ENCODE peak calls at places on chromosomes 6 and 20, in five cellular contexts. S, E, M, B and Y are unnamed samples.

GRCh38 chr6:53603381-53604121 is 58.6 kb upstream of the GCLC start:
- DNase-seq in E (peak), S (no peak), M (no peak), B (no peak), Y (no peak)

GRCh38 chr6:6003334-6004146 is 3.2 kb downstream of the NRN1 start:
- DNase-seq in B (no peak), S (no peak), E (no peak), M (peak), Y (no peak)

GRCh38 chr6:9025796-9026195 is 590.5 kb upstream of the SLC35B3 start:
- DNase-seq in E (no peak), B (no peak), S (no peak), M (no peak), Y (no peak)

GRCh38 chr20:14992961-14993360 is 655.5 kb upstream of the FLRT3 start:
- DNase-seq in S (no peak), E (no peak), B (no peak), M (no peak), Y (no peak)

GRCh38 chr6:135537782-135538301 is 40.3 kb upstream of the AHI1 start:
- DNase-seq in E (peak), S (peak), B (no peak), M (no peak), Y (peak)

GRCh38 chr20:62352402-62353288 is 14.5 kb downstream of the LAMA5 start:
- DNase-seq in S (no peak), B (no peak), M (no peak), E (no peak), Y (no peak)

GRCh38 chr6:74631558-74631957 is 574.3 kb downstream of the COL12A1 start:
- DNase-seq in M (no peak), E (peak), S (no peak), B (no peak), Y (peak)

GRCh38 chr20:44836596-44837120 is 26.3 kb upstream of the RIMS4 start:
- DNase-seq in S (no peak), E (no peak), B (no peak), M (no peak), Y (no peak)

GRCh38 chr20:36391456-36391855 is 85.3 kb downstream of the DLGAP4 start:
- DNase-seq in S (no peak), M (peak), E (no peak), B (no peak), Y (peak)

GRCh38 chr20:61623451-61623850 is 371.4 kb downstream of the CDH4 start:
- DNase-seq in M (no peak), B (no peak), E (no peak), S (no peak), Y (no peak)

GRCh38 chr6:16019462-16019861 is 109.4 kb upstream of the MYLIP start:
- DNase-seq in E (no peak), S (no peak), B (no peak), M (no peak), Y (no peak)

GRCh38 chr20:25146976-25147375 is 48.5 kb upstream of the ENTPD6 start:
- DNase-seq in S (no peak), E (no peak), B (no peak), M (no peak), Y (no peak)

GRCh38 chr6:33277663-33278391 is 904 bp downstream of the B3GALT4 start:
- DNase-seq in B (no peak), E (no peak), S (no peak), M (peak), Y (no peak)

GRCh38 chr6:42279966-42280629 is 62.4 kb upstream of the MRPS10 start:
- DNase-seq in S (no peak), M (no peak), E (peak), B (no peak), Y (no peak)

GRCh38 chr20:52003976-52004375 is 187.6 kb downstream of the ZFP64 start:
- DNase-seq in B (no peak), S (no peak), E (no peak), M (peak), Y (no peak)

GRCh38 chr20:13684566-13685222 is 46.0 kb upstream of the TASP1 start:
- DNase-seq in S (no peak), M (no peak), E (no peak), B (no peak), Y (no peak)

GRCh38 chr6:67493682-67494081 is 1141.4 kb upstream of the ADGRB3 start:
- DNase-seq in M (no peak), S (no peak), E (no peak), B (no peak), Y (no peak)

GRCh38 chr6:108945686-108946158 is 97.5 kb downstream of the ARMC2 start:
- DNase-seq in E (no peak), B (no peak), M (no peak), S (no peak), Y (no peak)

GRCh38 chr6:145548941-145549652 is 186.2 kb downstream of the EPM2A start:
- DNase-seq in E (peak), S (no peak), B (no peak), M (no peak), Y (no peak)

GRCh38 chr6:29975561-29975907 is 33.2 kb downstream of the HLA-A start:
- DNase-seq in E (no peak), B (no peak), S (no peak), M (no peak), Y (no peak)

GRCh38 chr6:133894795-133895401 is 6.0 kb downstream of the TCF21 start:
- DNase-seq in B (no peak), M (no peak), S (no peak), E (peak), Y (no peak)

GRCh38 chr20:55172310-55173002 is 697.1 kb downstream of the DOK5 start:
- DNase-seq in M (no peak), E (no peak), S (no peak), B (no peak), Y (no peak)

GRCh38 chr6:149990672-149991402 is 27.1 kb downstream of the ULBP1 start:
- DNase-seq in M (peak), S (no peak), E (no peak), B (no peak), Y (no peak)

GRCh38 chr6:98094696-98095095 is 739.7 kb upstream of the POU3F2 start:
- DNase-seq in E (no peak), S (no peak), B (no peak), M (no peak), Y (no peak)

GRCh38 chr6:10256113-10256690 is 158.7 kb downstream of the TFAP2A start:
- DNase-seq in S (peak), B (no peak), E (no peak), M (peak), Y (no peak)

GRCh38 chr6:127459231-127459641 is at the start of gene KIAA0408:
- DNase-seq in S (no peak), B (no peak), E (peak), M (no peak), Y (no peak)

GRCh38 chr6:37242042-37242428 is 15.5 kb upstream of the TBC1D22B start:
- DNase-seq in E (no peak), S (no peak), M (no peak), B (no peak), Y (no peak)

GRCh38 chr6:33904050-33904827 is 100.4 kb upstream of the MLN start:
- DNase-seq in S (no peak), E (no peak), B (peak), M (no peak), Y (no peak)

GRCh38 chr6:161486903-161487531 is 213.2 kb upstream of the AGPAT4 start:
- DNase-seq in S (no peak), E (no peak), M (no peak), B (no peak), Y (no peak)

GRCh38 chr20:38604873-38605303 is 3.3 kb downstream of the ARHGAP40 start:
- DNase-seq in M (no peak), E (peak), B (no peak), S (no peak), Y (peak)

GRCh38 chr20:63740070-63740500 is 509 bp downstream of the SLC2A4RG start:
- DNase-seq in B (no peak), S (no peak), M (peak), E (peak), Y (peak)

GRCh38 chr6:32177182-32177787 is 920 bp upstream of the RNF5 start:
- DNase-seq in M (peak), S (no peak), B (no peak), E (no peak), Y (peak)

GRCh38 chr20:8388707-8389106 is 256.6 kb downstream of the PLCB1 start:
- DNase-seq in B (no peak), E (peak), S (no peak), M (peak), Y (no peak)

GRCh38 chr6:43942011-43942442 is 172.0 kb downstream of the VEGFA start:
- DNase-seq in S (no peak), B (no peak), E (no peak), M (no peak), Y (no peak)

GRCh38 chr6:165090206-165090605 is 219.2 kb downstream of the C6orf118 start:
- DNase-seq in M (no peak), E (no peak), B (no peak), S (no peak), Y (no peak)

GRCh38 chr6:25052181-25052580 is 116.4 kb upstream of the RIPOR2 start:
- DNase-seq in S (no peak), E (no peak), M (no peak), B (no peak), Y (peak)

GRCh38 chr6:14658909-14659561 is 541.5 kb downstream of the CD83 start:
- DNase-seq in B (no peak), E (peak), S (no peak), M (no peak), Y (no peak)

GRCh38 chr20:39909447-39909846 is 779.6 kb downstream of the MAFB start:
- DNase-seq in B (no peak), S (no peak), M (no peak), E (no peak), Y (no peak)

GRCh38 chr6:11392778-11393507 is 144.6 kb upstream of the TMEM170B start:
- DNase-seq in M (no peak), S (no peak), B (no peak), E (no peak), Y (peak)